ENCODE peak calls at places on chromosomes 2 and 18, in seven cellular contexts. U is AG08396, N is GM12892, Z is KG1, K is dermis blood vessel endothelial cell, Y is mucosa of descending colon, E is adrenal gland. P is an unnamed sample.

GRCh38 chr2:45610281-45611019 is 617 bp downstream of the SRBD1 start:
- DNase-seq in U (peak; percentile 42), N (no peak), Z (peak; percentile 23), K (peak; percentile 74), Y (peak; percentile 75), E (peak; percentile 59), P (peak; percentile 81)

GRCh38 chr2:62010632-62011276 is 105.3 kb downstream of the COMMD1 start:
- DNase-seq in U (no peak), N (no peak), Z (no peak), K (no peak), Y (no peak), E (no peak), P (no peak)

GRCh38 chr18:32470136-32470712 is 458 bp downstream of the GAREM1 start:
- DNase-seq in U (peak; percentile 63), N (no peak), Z (no peak), K (peak; percentile 49), Y (peak; percentile 39), E (peak; percentile 28), P (no peak)

GRCh38 chr2:221896505-221897151 is 324.5 kb upstream of the EPHA4 start:
- DNase-seq in U (peak; percentile 40), N (no peak), Z (no peak), K (no peak), Y (no peak), E (peak; percentile 17), P (no peak)

GRCh38 chr18:4285525-4285924 is 169.6 kb downstream of the DLGAP1 start:
- DNase-seq in U (no peak), N (no peak), Z (no peak), K (no peak), Y (no peak), E (no peak), P (no peak)

GRCh38 chr2:68716948-68717661 is 17.5 kb upstream of the ARHGAP25 start:
- DNase-seq in U (no peak), N (no peak), Z (no peak), K (no peak), Y (no peak), E (no peak), P (no peak)

GRCh38 chr2:85538507-85539360 is at the start of gene MAT2A:
- DNase-seq in U (peak; percentile 95), N (peak; percentile 77), Z (peak; percentile 93), K (peak; percentile 96), Y (peak; percentile 93), E (peak; percentile 94), P (peak; percentile 91)

GRCh38 chr2:98560256-98560771 is 48.0 kb downstream of the COA5 start:
- DNase-seq in U (peak; percentile 91), N (no peak), Z (no peak), K (peak; percentile 13), Y (no peak), E (peak; percentile 87), P (no peak)

GRCh38 chr2:111662039-111662740 is 221.8 kb downstream of the ANAPC1 start:
- DNase-seq in U (peak; percentile 71), N (no peak), Z (no peak), K (peak; percentile 24), Y (no peak), E (peak; percentile 33), P (no peak)

GRCh38 chr2:29810956-29811355 is 110.4 kb downstream of the ALK start:
- DNase-seq in U (no peak), N (no peak), Z (no peak), K (no peak), Y (no peak), E (no peak), P (no peak)

GRCh38 chr18:23870963-23871362 is 143.6 kb upstream of the TTC39C start:
- DNase-seq in U (no peak), N (no peak), Z (no peak), K (no peak), Y (peak; percentile 42), E (no peak), P (no peak)